ENCODE peak calls at places on chromosomes 6 and 20, in four cellular contexts. V is A549, Y is K562, D is GM12878. O is an unnamed sample.

GRCh38 chr6:144284753-144285547 is at the start of gene UTRN:
- DNase-seq in V (peak; percentile 80), Y (peak; percentile 47), D (no peak), O (peak; percentile 48)

GRCh38 chr6:133953634-133954415 is 801 bp downstream of the TBPL1 start:
- DNase-seq in V (no peak), Y (no peak), D (no peak), O (peak; percentile 22)

GRCh38 chr6:14380421-14380820 is 262.8 kb downstream of the CD83 start:
- DNase-seq in V (no peak), Y (no peak), D (no peak), O (no peak)

GRCh38 chr6:168815229-168815628 is 374.2 kb downstream of the SMOC2 start:
- DNase-seq in V (no peak), Y (no peak), D (no peak), O (no peak)

GRCh38 chr6:56366112-56366852 is 118.9 kb upstream of the COL21A1 start:
- DNase-seq in V (no peak), Y (no peak), D (no peak), O (no peak)

GRCh38 chr20:50111120-50111828 is 1.7 kb downstream of the UBE2V1 start:
- DNase-seq in V (no peak), Y (no peak), D (no peak), O (no peak)

GRCh38 chr6:6494677-6495076 is 93.8 kb upstream of the LY86 start:
- DNase-seq in V (peak; percentile 31), Y (peak; percentile 28), D (peak; percentile 45), O (peak; percentile 15)

GRCh38 chr6:32825966-32826365 is 9.2 kb upstream of the HLA-DOB start:
- DNase-seq in V (peak; percentile 24), Y (no peak), D (no peak), O (no peak)

GRCh38 chr20:25273541-25274358 is 25.9 kb downstream of the PYGB start:
- DNase-seq in V (no peak), Y (no peak), D (no peak), O (no peak)

GRCh38 chr6:148509789-148510581 is 167.3 kb downstream of the SASH1 start:
- DNase-seq in V (peak; percentile 5), Y (no peak), D (no peak), O (no peak)

GRCh38 chr6:146700078-146700686 is 101.4 kb downstream of the ADGB start:
- DNase-seq in V (peak; percentile 69), Y (peak; percentile 80), D (peak; percentile 26), O (peak; percentile 48)

GRCh38 chr6:32148722-32149576 is 2.8 kb downstream of the PRRT1 start:
- DNase-seq in V (no peak), Y (peak; percentile 61), D (no peak), O (peak; percentile 65)

GRCh38 chr6:141969201-141969600 is 163.5 kb upstream of the GJE1 start:
- DNase-seq in V (no peak), Y (no peak), D (no peak), O (no peak)

GRCh38 chr6:1627884-1628550 is 18.3 kb downstream of the FOXC1 start:
- DNase-seq in V (no peak), Y (no peak), D (no peak), O (peak; percentile 67)

GRCh38 chr6:6004147-6004995 is 2.4 kb downstream of the NRN1 start:
- DNase-seq in V (no peak), Y (no peak), D (no peak), O (peak; percentile 49)

GRCh38 chr20:1266167-1266973 is at the start of gene SNPH:
- DNase-seq in V (peak; percentile 82), Y (peak; percentile 82), D (no peak), O (peak; percentile 85)

GRCh38 chr6:162973975-162974374 is 246.2 kb downstream of the PACRG start:
- DNase-seq in V (no peak), Y (no peak), D (no peak), O (no peak)
- TF ChIP-seq EP300 in V (no peak), Y (no peak), D (no peak), O (no peak)

DNA sequence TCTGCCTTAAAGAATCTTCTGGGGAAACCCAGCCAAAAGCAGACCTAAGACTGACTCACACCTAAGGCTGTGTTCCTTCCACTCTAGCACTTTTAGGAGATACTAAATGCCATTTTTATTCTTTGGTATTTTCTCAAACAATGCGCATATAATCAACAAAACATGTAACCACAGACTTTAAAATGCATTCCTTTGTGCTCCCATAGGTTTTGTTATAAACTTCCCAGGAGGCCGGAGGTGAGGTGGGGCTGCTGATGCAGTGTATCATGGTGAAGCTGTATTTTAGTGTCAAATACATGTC is 155.2 kb downstream of the BTBD3 start:
- DNase-seq in V (no peak), Y (no peak), D (no peak), O (no peak)
- TF ChIP-seq RCOR1 in V (no peak), Y (no peak), D (no peak), O (no peak)

GRCh38 chr6:44104661-44105060 is 22.6 kb downstream of the MRPL14 start:
- DNase-seq in V (no peak), Y (no peak), D (no peak), O (no peak)
- TF ChIP-seq EP300 in V (no peak), Y (no peak), D (no peak), O (no peak)

GRCh38 chr6:24358219-24358821 is 461 bp upstream of the DCDC2 start:
- DNase-seq in V (no peak), Y (no peak), D (no peak), O (no peak)

GRCh38 chr6:24359640-24360454 is 2.0 kb upstream of the DCDC2 start:
- DNase-seq in V (peak; percentile 92), Y (peak; percentile 49), D (peak; percentile 28), O (peak; percentile 88)

GRCh38 chr6:24355422-24355821 is 2.4 kb downstream of the DCDC2 start:
- DNase-seq in V (no peak), Y (no peak), D (no peak), O (no peak)

GRCh38 chr6:24356310-24357035 is 1.4 kb downstream of the DCDC2 start:
- DNase-seq in V (peak; percentile 53), Y (no peak), D (no peak), O (no peak)

GRCh38 chr6:24357336-24358218 is at the start of gene DCDC2:
- DNase-seq in V (peak; percentile 76), Y (no peak), D (no peak), O (no peak)
- TF ChIP-seq RCOR1 in V (no peak), Y (no peak), D (no peak), O (no peak)

DNA sequence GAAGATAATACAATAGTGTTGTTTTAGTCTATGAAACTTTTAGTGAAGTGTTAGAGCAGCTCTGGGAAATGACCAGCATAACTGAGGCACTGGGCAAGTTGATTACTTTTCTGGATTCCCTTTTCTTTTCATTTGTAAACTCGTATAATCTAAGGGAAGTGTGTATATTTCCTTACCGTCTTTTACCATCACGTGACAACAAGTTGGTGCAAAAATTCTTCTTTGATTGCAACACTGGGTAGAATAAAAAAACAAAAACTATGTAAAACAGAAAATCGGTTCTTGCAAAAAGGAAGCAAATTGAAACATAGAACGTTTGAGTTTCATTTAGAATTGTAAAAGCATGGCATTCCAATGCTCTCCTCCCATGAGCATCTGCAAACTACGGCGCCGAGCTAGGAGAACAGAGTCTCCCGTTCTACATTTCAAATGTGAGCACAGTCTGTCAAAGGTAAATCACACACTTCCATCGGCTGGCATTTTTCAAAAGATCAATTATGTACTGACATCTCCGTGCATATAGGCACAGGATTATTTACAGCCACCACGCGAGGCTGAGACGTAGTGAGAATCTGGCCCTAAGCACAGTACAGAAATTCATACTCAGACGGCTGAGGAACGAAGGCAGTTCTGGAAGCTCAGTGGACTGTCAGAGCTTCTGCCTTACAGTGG is 314.0 kb downstream of the BMP7 start:
- DNase-seq in V (no peak), Y (no peak), D (no peak), O (no peak)
- TF ChIP-seq EP300 in V (no peak), Y (no peak), D (no peak), O (no peak)

GRCh38 chr6:155389130-155389529 is 66.5 kb downstream of the NOX3 start:
- DNase-seq in V (no peak), Y (no peak), D (no peak), O (no peak)
- TF ChIP-seq RCOR1 in V (no peak), Y (no peak), D (no peak), O (no peak)

DNA sequence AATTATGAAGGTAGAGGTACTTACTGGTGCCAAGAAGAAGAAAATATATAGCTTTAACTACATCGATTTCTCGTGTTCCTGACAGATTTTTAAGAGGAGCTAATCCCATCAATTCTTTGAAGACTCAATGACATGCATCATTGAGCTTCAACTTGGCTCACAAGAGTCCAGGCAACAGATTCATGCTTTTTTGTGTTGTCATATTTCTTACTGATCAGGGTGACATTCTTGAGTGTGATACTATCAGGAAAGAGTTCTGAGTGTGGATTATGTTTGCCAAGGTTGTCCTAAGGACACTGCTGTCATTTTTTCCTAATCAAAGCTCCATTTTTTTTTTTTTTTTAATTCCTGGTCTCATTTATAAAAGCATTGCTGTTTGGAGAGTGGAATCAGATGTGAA is 177.5 kb downstream of the CARMIL1 start:
- DNase-seq in V (no peak), Y (no peak), D (no peak), O (no peak)
- TF ChIP-seq EP300 in V (no peak), Y (no peak), D (no peak), O (no peak)

DNA sequence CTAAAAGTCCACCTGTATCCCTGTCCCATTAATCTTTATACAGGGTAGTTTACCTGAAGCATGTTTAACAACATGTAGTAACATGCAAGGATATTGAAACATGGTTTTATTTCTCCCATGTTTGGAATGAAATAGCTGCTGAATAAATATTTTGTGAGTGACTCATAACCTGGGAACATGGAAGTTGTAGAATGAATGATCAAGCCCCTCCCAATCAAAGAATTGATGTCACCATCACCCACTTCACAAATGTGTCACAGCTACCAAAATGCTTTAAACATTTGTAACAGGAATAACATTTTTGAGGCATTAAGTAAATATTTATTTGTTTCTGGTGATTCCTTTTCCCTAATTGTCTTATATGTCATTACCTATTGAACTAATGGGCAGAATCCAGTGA is 58.9 kb upstream of the TNFAIP3 start:
- DNase-seq in V (peak; percentile 19), Y (no peak), D (no peak), O (no peak)
- TF ChIP-seq RCOR1 in V (no peak), Y (no peak), D (no peak), O (no peak)

DNA sequence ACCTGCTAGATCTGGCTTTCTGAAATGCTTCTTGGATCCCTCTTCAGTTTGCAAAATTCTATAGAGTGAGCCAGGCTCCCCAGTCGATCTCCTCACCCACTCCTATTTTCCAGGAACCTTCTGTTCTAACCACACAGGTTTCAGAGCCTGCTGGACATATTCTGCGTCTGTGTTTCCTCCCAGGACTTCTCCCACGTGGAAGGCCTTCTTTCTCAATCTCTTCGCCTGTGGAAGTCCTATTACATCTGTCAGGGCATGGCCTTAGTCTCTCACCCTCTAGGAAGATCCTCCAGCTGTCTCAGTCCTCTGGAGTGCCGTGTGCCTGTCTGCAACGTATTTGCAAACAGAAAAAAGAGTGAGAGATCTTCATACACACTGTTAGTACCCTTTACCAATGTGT is 1.7 kb upstream of the NPEPL1 start:
- DNase-seq in V (no peak), Y (no peak), D (no peak), O (no peak)
- TF ChIP-seq EP300 in V (no peak), Y (no peak), D (no peak), O (no peak)

DNA sequence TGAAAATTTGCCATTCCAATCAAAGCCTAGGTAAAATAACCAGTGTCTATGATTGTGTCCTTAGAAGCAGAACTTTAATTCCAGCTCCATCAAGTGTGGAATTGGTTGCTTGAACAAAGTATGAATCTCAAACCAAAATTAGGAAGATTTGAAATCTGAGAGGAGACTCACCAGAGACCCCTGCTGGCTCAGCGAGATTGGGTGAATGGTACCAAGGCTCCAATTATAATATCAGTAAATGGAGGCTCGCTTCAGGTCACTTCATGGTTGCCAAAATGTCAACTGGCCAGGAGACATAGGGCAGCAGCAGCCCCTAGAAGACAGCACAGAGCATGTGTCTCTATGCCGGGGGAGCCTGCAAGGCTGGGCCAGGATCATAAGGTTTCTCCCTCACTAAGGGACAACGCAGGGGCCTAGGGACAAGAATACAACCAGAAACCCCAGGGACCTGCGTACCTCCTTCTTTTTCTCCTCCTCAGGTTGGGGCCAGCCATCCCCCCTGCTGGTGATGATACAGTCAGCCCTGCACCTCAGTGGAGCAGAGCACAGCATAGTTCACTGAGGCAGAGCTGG is 14.0 kb downstream of the RBL1 start:
- DNase-seq in V (no peak), Y (no peak), D (no peak), O (peak; percentile 23)
- TF ChIP-seq RCOR1 in V (no peak), Y (no peak), D (no peak), O (no peak)

O was measured in SK-N-SH.